ENCODE peak calls at places on chromosomes 12 and 14, in ten cellular contexts. F, E, Z, C, K, G, R, Q, I and A are unnamed samples.

GRCh38 chr14:57209561-57209960 is 59.1 kb downstream of the EXOC5 start:
- DNase-seq in K (no peak), G (no peak), Q (no peak), R (no peak), Z (no peak), E (peak; percentile 1), F (peak; percentile 73), C (no peak), I (no peak), A (no peak)

GRCh38 chr12:9049520-9050133 is 60.3 kb downstream of the KLRG1 start:
- DNase-seq in E (peak; percentile 51), I (no peak), F (peak; percentile 52), R (peak; percentile 46), K (no peak), Q (peak; percentile 67), Z (peak; percentile 56), C (no peak), G (peak; percentile 34), A (peak; percentile 29)

GRCh38 chr14:74425525-74426201 is 347 bp downstream of the SYNDIG1L start:
- DNase-seq in Z (peak; percentile 84), K (no peak), R (no peak), Q (peak; percentile 73), F (no peak), C (peak; percentile 55), I (no peak), E (peak; percentile 98), G (peak; percentile 55), A (peak; percentile 70)

GRCh38 chr14:30608533-30609006 is 13.5 kb upstream of the SCFD1 start:
- DNase-seq in E (no peak), C (no peak), G (no peak), F (peak; percentile 59), R (no peak), Q (peak; percentile 53), I (no peak), K (no peak), Z (no peak), A (no peak)

GRCh38 chr12:20366776-20367409 is 1.4 kb upstream of the PDE3A start:
- DNase-seq in G (no peak), Q (no peak), K (no peak), R (no peak), E (no peak), Z (no peak), I (no peak), F (no peak), C (no peak), A (no peak)

GRCh38 chr12:97159397-97159796 is 252.3 kb downstream of the NEDD1 start:
- DNase-seq in F (no peak), C (no peak), I (no peak), E (no peak), R (peak; percentile 59), Z (no peak), Q (no peak), K (no peak), G (no peak), A (no peak)

GRCh38 chr12:93440043-93440835 is 1.5 kb downstream of the UBE2N start:
- DNase-seq in I (no peak), K (no peak), G (no peak), Z (no peak), C (no peak), Q (no peak), E (peak; percentile 26), R (no peak), F (peak; percentile 34), A (no peak)

GRCh38 chr14:96581026-96581425 is 78.8 kb downstream of the PAPOLA start:
- DNase-seq in F (no peak), C (no peak), Z (no peak), E (no peak), G (no peak), R (no peak), Q (no peak), K (no peak), I (no peak), A (no peak)

GRCh38 chr14:23056956-23057756 is at the start of gene CDH24:
- DNase-seq in Q (peak; percentile 89), E (peak; percentile 98), F (peak; percentile 57), G (peak; percentile 64), Z (peak; percentile 86), I (peak; percentile 78), C (no peak), K (no peak), R (no peak), A (peak; percentile 82)

GRCh38 chr12:27396416-27396815 is 50.1 kb upstream of the SMCO2 start:
- DNase-seq in E (no peak), G (no peak), F (no peak), R (no peak), I (no peak), K (no peak), C (no peak), Z (no peak), Q (no peak), A (no peak)

DNA sequence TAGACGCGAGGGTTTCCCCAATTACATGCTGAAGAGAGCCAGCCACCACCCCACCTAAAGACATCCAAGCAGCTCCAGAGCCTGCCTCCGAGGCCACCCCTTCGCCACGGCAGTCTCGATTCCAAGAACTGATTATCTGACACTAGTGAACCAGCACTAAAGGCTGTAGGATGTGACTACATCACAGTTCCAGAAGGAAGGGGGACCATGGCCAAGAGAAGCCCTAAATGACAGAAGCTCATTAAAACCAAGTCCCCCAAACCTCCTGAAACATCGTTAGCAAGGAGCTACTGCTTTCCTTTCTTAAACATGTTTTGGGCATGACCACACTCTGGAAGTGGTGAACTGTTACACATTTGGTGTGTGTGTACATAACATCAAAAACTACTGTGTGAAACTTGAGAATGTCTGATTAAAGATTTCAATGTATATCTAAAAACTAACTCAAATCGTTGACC is 88.2 kb downstream of the DUSP16 start:
- DNase-seq in Z (no peak), E (no peak), I (no peak), G (no peak), F (no peak), C (no peak), K (no peak), R (no peak), Q (no peak), A (no peak)
- H3K27ac ChIP-seq in Z (no peak overlapping the region), E (no peak overlapping the region), I (no peak overlapping the region), G (no peak overlapping the region), F (no peak overlapping the region), C (no peak overlapping the region), K (no peak overlapping the region), R (no peak overlapping the region), Q (no peak overlapping the region), A (no peak overlapping the region)

GRCh38 chr12:79236920-79237319 is 372.3 kb downstream of the SYT1 start:
- DNase-seq in Q (no peak), Z (no peak), C (no peak), K (no peak), E (no peak), I (no peak), G (no peak), R (no peak), F (no peak), A (no peak)
- TF ChIP-seq CTCF in Q (no peak), Z (no peak), C (no peak), K (no peak), E (no peak), I (no peak), G (no peak), R (no peak), F (no peak), A (no peak)

DNA sequence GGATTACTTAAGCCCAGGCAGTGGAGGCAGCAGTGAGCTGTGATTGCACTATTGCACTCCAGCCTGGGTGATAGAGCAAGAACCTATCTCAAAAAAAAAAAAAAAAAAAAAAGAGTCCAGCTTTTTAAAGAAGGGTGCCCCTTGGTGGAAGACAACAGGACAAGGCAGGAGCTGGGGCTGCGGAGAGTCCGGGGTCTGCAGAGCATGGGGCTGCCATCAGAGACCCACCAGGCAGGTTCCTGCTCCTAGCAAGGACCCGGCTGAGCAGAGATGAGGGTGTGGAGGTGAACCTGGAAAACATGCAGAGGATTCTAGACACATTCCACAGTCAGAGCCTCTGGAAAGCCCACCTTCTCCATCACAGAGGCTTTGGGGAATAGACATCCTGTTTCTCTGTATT is 21.0 kb upstream of the CIPC start:
- DNase-seq in Z (no peak), F (no peak), R (no peak), K (no peak), I (no peak), Q (no peak), C (no peak), G (no peak), E (no peak), A (no peak)
- H3K27ac ChIP-seq in Z (no peak overlapping the region), F (no peak overlapping the region), R (no peak overlapping the region), K (no peak overlapping the region), I (peak overlapping the region; percentile 87), Q (peak overlapping the region; percentile 86), C (peak overlapping the region; percentile 89), G (no peak overlapping the region), E (no peak overlapping the region), A (no peak overlapping the region)

GRCh38 chr12:108620236-108620879 is 13.3 kb downstream of the SELPLG start:
- DNase-seq in G (no peak), Z (no peak), K (no peak), I (no peak), Q (no peak), F (peak; percentile 63), C (no peak), E (no peak), R (peak; percentile 71), A (no peak)

GRCh38 chr12:108622921-108623514 is 10.7 kb downstream of the SELPLG start:
- DNase-seq in C (no peak), E (peak; percentile 54), K (no peak), Z (no peak), R (no peak), G (no peak), Q (no peak), F (no peak), I (no peak), A (no peak)

GRCh38 chr12:108622425-108622824 is 11.3 kb downstream of the SELPLG start:
- DNase-seq in G (no peak), R (peak; percentile 49), Q (no peak), C (no peak), E (peak; percentile 43), F (no peak), Z (no peak), K (no peak), I (no peak), A (no peak)

GRCh38 chr12:108621161-108621560 is 12.5 kb downstream of the SELPLG start:
- DNase-seq in G (no peak), Z (no peak), K (no peak), F (no peak), I (no peak), R (no peak), C (no peak), Q (no peak), E (peak; percentile 11), A (no peak)

GRCh38 chr12:108623577-108623976 is 10.1 kb downstream of the SELPLG start:
- DNase-seq in E (no peak), R (no peak), I (no peak), Z (no peak), G (no peak), K (no peak), F (no peak), C (no peak), Q (no peak), A (no peak)
- TF ChIP-seq CTCF in E (no peak), R (no peak), I (no peak), Z (no peak), G (no peak), K (no peak), F (no peak), C (no peak), Q (no peak), A (no peak)